ENCODE peak calls at places on chromosome 5, in ten cellular contexts. L is endodermal cell; D is stimulated activated CD4-positive, alpha-beta T cell treated with anti-CD3 and anti-CD28 coated beads, Interleukin-1b, Interleukin-23, amount 100 ng/mL, for 24 hours; S is H7; C is HT-29; H is coronary artery; M is activated CD8-positive, alpha-beta T cell treated with anti-CD3 and anti-CD28 coated beads for 36 hours; G is retinal pigment epithelial cell; K is Kasumi-1; T is amniotic stem cell. X is an unnamed sample.
A peak's percentile ranks its signal among the peaks of the same experiment; 100 is the strongest.

GRCh38 chr5:88836195-88836838 is 46.7 kb downstream of the MEF2C start:
- DNase-seq in H (no peak), L (peak; percentile 56), C (no peak), T (no peak), G (no peak), D (no peak), S (no peak), K (no peak), M (no peak), X (no peak)

GRCh38 chr5:172213126-172213525 is 19.2 kb downstream of the EFCAB9 start:
- DNase-seq in H (no peak), D (no peak), M (no peak), K (no peak), L (no peak), G (peak; percentile 7), T (no peak), C (no peak), S (no peak), X (no peak)

GRCh38 chr5:39073759-39074008 is 515 bp downstream of the RICTOR start:
- DNase-seq in K (no peak), G (no peak), S (peak; percentile 86), L (no peak), H (no peak), M (no peak), T (no peak), D (no peak), C (no peak), X (no peak)

GRCh38 chr5:139836469-139837208 is 41.0 kb downstream of the PSD2 start:
- DNase-seq in K (no peak), M (no peak), D (no peak), S (no peak), T (no peak), L (no peak), C (no peak), G (no peak), H (no peak), X (no peak)

GRCh38 chr5:145925353-145925752 is 11.0 kb upstream of the SH3RF2 start:
- DNase-seq in D (no peak), G (peak; percentile 96), T (peak; percentile 34), H (no peak), M (no peak), C (no peak), L (no peak), S (no peak), K (no peak), X (no peak)

GRCh38 chr5:32506251-32506661 is 61.7 kb upstream of the ZFR start:
- DNase-seq in L (no peak), M (no peak), C (no peak), H (no peak), T (no peak), D (no peak), S (no peak), G (no peak), K (no peak), X (no peak)

GRCh38 chr5:173326501-173326960 is 1.7 kb downstream of the STC2 start:
- DNase-seq in M (peak; percentile 20), L (peak; percentile 60), G (no peak), C (no peak), D (no peak), H (no peak), K (peak; percentile 38), S (peak; percentile 63), T (peak; percentile 83), X (no peak)

GRCh38 chr5:80941496-80941895 is 18.7 kb upstream of the RASGRF2 start:
- DNase-seq in L (no peak), D (no peak), M (no peak), G (no peak), H (no peak), K (no peak), C (peak; percentile 38), T (no peak), S (no peak), X (no peak)

GRCh38 chr5:142395334-142395733 is 70.5 kb upstream of the SPRY4 start:
- DNase-seq in H (no peak), T (no peak), L (no peak), M (no peak), D (no peak), G (no peak), C (no peak), S (no peak), K (no peak), X (no peak)

GRCh38 chr5:45847877-45848276 is 151.7 kb upstream of the HCN1 start:
- DNase-seq in M (no peak), S (peak; percentile 6), D (no peak), C (no peak), K (no peak), G (no peak), L (peak; percentile 80), T (no peak), H (no peak), X (no peak)

X was measured in GM10248.